ENCODE peak calls at places on chromosomes 1 and 21, in seven cellular contexts. F, D, P, L, Z, W and E are unnamed samples.

GRCh38 chr1:12477936-12478611 is 139.9 kb downstream of the DHRS3 start:
- DNase-seq in F (peak; percentile 53), Z (peak; percentile 96), L (peak; percentile 99), W (no peak), P (peak; percentile 86), D (no peak), E (no peak)

GRCh38 chr1:207034208-207034607 is 1.7 kb upstream of the C1orf116 start:
- DNase-seq in P (peak; percentile 54), W (no peak), L (no peak), Z (no peak), F (no peak), D (no peak), E (no peak)

GRCh38 chr21:27026501-27026900 is 59.6 kb upstream of the ADAMTS5 start:
- DNase-seq in Z (no peak), P (no peak), F (no peak), L (no peak), D (no peak), W (no peak), E (no peak)

GRCh38 chr1:82565146-82565545 is 764.4 kb downstream of the ADGRL2 start:
- DNase-seq in L (no peak), D (no peak), F (no peak), W (no peak), Z (peak; percentile 59), P (no peak), E (no peak)

GRCh38 chr1:230077436-230078221 is 10.6 kb downstream of the GALNT2 start:
- DNase-seq in W (no peak), Z (no peak), P (no peak), D (no peak), F (no peak), L (no peak), E (no peak)

GRCh38 chr1:5403935-5404334 is 588.3 kb downstream of the NPHP4 start:
- DNase-seq in L (no peak), P (no peak), D (no peak), F (no peak), W (no peak), Z (no peak), E (no peak)

GRCh38 chr1:14479865-14480264 is 118.6 kb upstream of the KAZN start:
- DNase-seq in L (no peak), P (peak; percentile 35), F (no peak), W (no peak), Z (no peak), D (no peak), E (no peak)

GRCh38 chr1:26360051-26360806 is 6.3 kb upstream of the CRYBG2 start:
- DNase-seq in L (no peak), W (peak; percentile 86), P (no peak), F (peak; percentile 86), D (no peak), Z (no peak), E (no peak)

GRCh38 chr1:85116856-85117255 is 68.6 kb upstream of the MCOLN3 start:
- DNase-seq in Z (no peak), P (no peak), L (no peak), F (no peak), D (no peak), W (no peak), E (no peak)

GRCh38 chr1:211698161-211699026 is 23.0 kb upstream of the NEK2 start:
- DNase-seq in L (peak; percentile 74), P (peak; percentile 92), W (peak; percentile 99), F (peak; percentile 86), D (peak; percentile 55), Z (peak; percentile 69), E (peak; percentile 88)

GRCh38 chr21:36428789-36429671 is 43.8 kb downstream of the CHAF1B start:
- DNase-seq in Z (no peak), P (no peak), F (no peak), D (no peak), L (no peak), W (no peak), E (no peak)

GRCh38 chr1:173253046-173253445 is 45.9 kb upstream of the TNFSF4 start:
- DNase-seq in D (no peak), P (no peak), W (no peak), L (no peak), Z (no peak), F (no peak), E (no peak)

GRCh38 chr1:173257805-173258204 is 50.7 kb upstream of the TNFSF4 start:
- DNase-seq in W (no peak), L (no peak), F (no peak), D (no peak), Z (no peak), P (no peak), E (no peak)

GRCh38 chr1:173249349-173249748 is 42.2 kb upstream of the TNFSF4 start:
- DNase-seq in P (no peak), Z (no peak), F (no peak), D (no peak), W (no peak), L (no peak), E (no peak)

GRCh38 chr1:173258484-173259264 is 51.5 kb upstream of the TNFSF4 start:
- DNase-seq in W (no peak), P (no peak), L (no peak), D (no peak), Z (no peak), F (no peak), E (no peak)

DNA sequence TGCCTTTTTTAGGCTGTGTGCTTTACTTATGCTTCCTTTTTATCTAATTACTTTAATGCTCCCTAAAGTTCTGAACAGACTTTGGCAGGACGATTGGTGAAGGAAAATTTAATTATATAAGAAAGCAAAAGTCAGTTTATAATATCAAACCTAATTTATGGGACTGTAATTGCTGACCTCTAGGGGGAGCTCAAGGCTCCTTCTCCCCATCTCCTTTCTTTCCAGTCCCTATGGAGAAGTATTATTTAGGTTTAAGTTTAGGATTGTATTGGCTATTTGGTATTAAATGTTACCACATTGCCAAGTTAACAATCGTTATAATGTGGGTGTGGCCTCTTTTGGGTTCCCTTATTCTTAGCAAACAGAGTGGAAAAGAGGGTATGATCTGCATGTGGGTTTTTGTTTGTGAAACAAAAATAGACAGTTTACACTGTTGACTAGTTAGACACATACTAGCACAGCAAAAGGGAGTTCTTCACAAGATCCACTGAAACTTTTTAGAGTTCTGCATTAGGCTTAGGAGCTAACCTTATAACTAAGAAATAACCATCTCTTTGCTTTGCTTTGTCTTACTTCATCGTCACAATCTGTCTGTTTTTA is 48.2 kb upstream of the TNFSF4 start:
- DNase-seq in P (peak; percentile 60), L (peak; percentile 5), D (peak; percentile 16), Z (peak; percentile 28), W (no peak), F (peak; percentile 41), E (peak; percentile 35)
- TF ChIP-seq JUND in P (no peak), L (no peak), D (no peak), Z (no peak), W (no peak), F (no peak), E (no peak)

GRCh38 chr1:176944606-176945005 is 219.9 kb downstream of the ASTN1 start:
- DNase-seq in D (no peak), Z (no peak), P (no peak), L (no peak), W (no peak), F (no peak), E (no peak)

GRCh38 chr1:176954242-176954641 is 210.3 kb downstream of the ASTN1 start:
- DNase-seq in P (peak; percentile 20), W (no peak), F (no peak), Z (peak; percentile 6), L (no peak), D (no peak), E (no peak)

GRCh38 chr1:176943783-176944182 is 220.7 kb downstream of the ASTN1 start:
- DNase-seq in F (no peak), L (no peak), W (no peak), P (no peak), D (no peak), Z (no peak), E (no peak)

GRCh38 chr1:176950736-176951308 is 213.7 kb downstream of the ASTN1 start:
- DNase-seq in Z (no peak), W (no peak), F (no peak), P (no peak), L (no peak), D (no peak), E (no peak)

GRCh38 chr1:176949033-176949662 is 215.4 kb downstream of the ASTN1 start:
- DNase-seq in F (peak; percentile 49), Z (peak; percentile 63), L (peak; percentile 71), D (no peak), P (peak; percentile 85), W (peak; percentile 96), E (peak; percentile 13)
- TF ChIP-seq JUND in F (no peak), Z (no peak), L (no peak), D (no peak), P (no peak), W (no peak), E (no peak)

GRCh38 chr1:156622581-156623297 is 3.5 kb downstream of the HAPLN2 start:
- DNase-seq in F (no peak), Z (no peak), D (no peak), W (no peak), L (no peak), P (no peak), E (no peak)
- TF ChIP-seq JUND in F (no peak), Z (no peak), D (no peak), W (no peak), L (no peak), P (no peak), E (no peak)

GRCh38 chr1:29325675-29326074 is 89.4 kb downstream of the PTPRU start:
- DNase-seq in Z (no peak), L (no peak), W (peak; percentile 53), D (no peak), P (no peak), F (peak; percentile 72), E (no peak)
- TF ChIP-seq JUND in Z (no peak), L (no peak), W (no peak), D (no peak), P (no peak), F (no peak), E (no peak)